ENCODE peak calls at places on chromosomes 16 and 17, in four cellular contexts. T, V, X and O are unnamed samples.

GRCh38 chr16:16067127-16067526 is 117.7 kb downstream of the ABCC1 start:
- DNase-seq in X (no peak), T (no peak), V (no peak), O (no peak)

GRCh38 chr17:35433075-35433894 is 985 bp upstream of the SLFN12 start:
- DNase-seq in T (peak), X (peak), V (peak), O (no peak)

GRCh38 chr17:74270333-74270732 is 3.7 kb upstream of the DNAI2 start:
- DNase-seq in T (no peak), X (no peak), V (no peak), O (no peak)

GRCh38 chr16:11875721-11876120 is 24.4 kb upstream of the RSL1D1 start:
- DNase-seq in V (no peak), X (no peak), T (no peak), O (no peak)

GRCh38 chr16:33877-34707 is 19.3 kb downstream of the POLR3K start:
- DNase-seq in V (no peak), T (no peak), X (peak), O (no peak)

GRCh38 chr17:39927928-39928867 is 666 bp downstream of the LRRC3C start:
- DNase-seq in V (no peak), X (peak), T (peak), O (peak)

GRCh38 chr16:53100889-53101288 is 46.1 kb downstream of the CHD9 start:
- DNase-seq in V (no peak), X (no peak), T (no peak), O (no peak)

GRCh38 chr16:886802-887731 is 83.7 kb downstream of the LMF1 start:
- DNase-seq in T (no peak), X (no peak), V (no peak), O (peak)

GRCh38 chr17:56723471-56723870 is 110.2 kb downstream of the C17orf67 start:
- DNase-seq in V (no peak), T (no peak), X (no peak), O (no peak)

GRCh38 chr16:48330847-48331204 is 54.4 kb downstream of the SIAH1 start:
- DNase-seq in X (no peak), V (no peak), T (no peak), O (no peak)

GRCh38 chr17:56185905-56186783 is 32.9 kb downstream of the ANKFN1 start:
- DNase-seq in V (no peak), T (no peak), X (no peak), O (no peak)

GRCh38 chr16:66427451-66427860 is 361 bp downstream of the BEAN1 start:
- DNase-seq in V (no peak), X (peak), T (no peak), O (no peak)

GRCh38 chr17:49383048-49383447 is 21.0 kb upstream of the ZNF652 start:
- DNase-seq in V (no peak), X (no peak), T (no peak), O (no peak)

GRCh38 chr17:45276031-45276430 is 14.1 kb upstream of the SPATA32 start:
- DNase-seq in X (no peak), T (no peak), V (no peak), O (no peak)

GRCh38 chr17:58403312-58403711 is 14.0 kb downstream of the RNF43 start:
- DNase-seq in V (no peak), X (no peak), T (no peak), O (no peak)

GRCh38 chr17:80832266-80832676 is 159.4 kb upstream of the CHMP6 start:
- DNase-seq in X (peak), T (peak), V (no peak), O (no peak)

GRCh38 chr17:73013299-73013698 is 79.2 kb downstream of the SLC39A11 start:
- DNase-seq in X (no peak), T (no peak), V (no peak), O (no peak)

GRCh38 chr16:66344533-66345145 is 21.9 kb upstream of the CDH5 start:
- DNase-seq in V (no peak), X (no peak), T (no peak), O (no peak)

GRCh38 chr17:73340093-73340596 is 28.3 kb upstream of the CDC42EP4 start:
- DNase-seq in V (no peak), T (peak), X (peak), O (no peak)

GRCh38 chr17:78834571-78834970 is 6.0 kb downstream of the USP36 start:
- DNase-seq in X (no peak), V (no peak), T (no peak), O (no peak)

GRCh38 chr16:85586360-85587145 is 26.6 kb upstream of the GSE1 start:
- DNase-seq in T (no peak), X (no peak), V (no peak), O (no peak)

GRCh38 chr16:15996432-15997109 is 47.2 kb downstream of the ABCC1 start:
- DNase-seq in V (no peak), T (peak), X (peak), O (no peak)

DNA sequence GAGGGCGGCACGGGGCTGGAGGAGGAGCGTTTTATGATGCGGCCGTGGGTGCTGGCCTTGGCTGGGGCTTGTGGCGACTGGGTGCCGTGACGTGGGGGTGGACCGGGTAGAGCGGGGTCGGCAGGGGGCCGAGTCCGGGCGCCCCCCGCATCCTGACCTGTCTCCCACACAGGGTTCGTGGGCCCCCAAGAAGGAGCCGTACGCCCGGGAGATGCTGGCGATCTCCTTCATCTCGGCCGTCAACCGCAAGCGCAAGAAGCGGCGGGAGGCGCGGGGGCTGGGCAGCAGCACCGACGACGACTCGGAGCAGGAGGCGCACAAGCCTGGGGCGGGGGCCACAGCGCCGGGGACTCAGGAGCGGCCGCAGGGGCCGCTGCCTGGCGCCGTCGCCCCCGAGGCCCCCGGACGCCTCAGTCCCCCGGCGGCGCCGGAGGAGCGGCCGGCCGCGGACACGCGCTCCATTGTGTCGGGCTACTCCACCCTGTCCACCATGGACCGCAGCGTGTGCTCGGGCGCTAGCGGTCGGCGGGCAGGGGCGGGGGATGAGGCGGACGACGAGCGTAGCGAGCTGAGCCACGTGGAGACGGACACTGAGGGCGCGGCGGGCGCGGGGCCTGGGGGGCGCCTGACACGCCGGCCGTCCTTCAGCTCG is 81.6 kb downstream of the ARHGAP23 start:
- DNase-seq in V (no peak), X (no peak), T (no peak), O (peak)
- TF ChIP-seq POLR2A in V (no peak), X (no peak), T (no peak), O (no peak)

DNA sequence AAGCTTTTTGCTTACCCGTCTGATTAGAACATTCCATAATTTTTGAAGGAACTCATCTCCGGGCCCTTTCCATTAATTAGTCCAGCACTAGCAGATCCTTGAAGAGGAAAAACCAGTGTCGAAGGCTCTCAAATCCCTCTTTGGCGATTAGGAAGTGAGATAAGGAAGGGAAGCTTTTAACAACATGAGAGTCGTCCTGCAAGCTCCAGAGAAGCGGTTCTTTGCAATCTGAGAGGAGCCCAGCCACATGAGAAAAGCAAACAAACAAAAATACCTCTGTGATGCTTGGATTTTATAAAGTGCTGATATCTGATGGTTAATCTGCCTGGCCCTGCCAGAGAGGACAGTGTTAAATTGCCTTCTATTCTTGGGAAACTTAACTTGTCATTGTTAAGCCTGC is 339.8 kb upstream of the SALL1 start:
- DNase-seq in V (no peak), X (no peak), T (no peak), O (no peak)
- TF ChIP-seq POLR2A in V (no peak), X (no peak), T (no peak), O (no peak)

GRCh38 chr17:2027528-2028233 is 2.3 kb upstream of the DPH1 start:
- DNase-seq in X (peak), V (no peak), T (no peak), O (no peak)

GRCh38 chr17:2028737-2029136 is 1.2 kb upstream of the DPH1 start:
- DNase-seq in X (no peak), T (no peak), V (no peak), O (no peak)

GRCh38 chr17:2028234-2028614 is 1.7 kb upstream of the DPH1 start:
- DNase-seq in X (no peak), V (no peak), T (no peak), O (no peak)

GRCh38 chr17:2030779-2031163 is 818 bp downstream of the DPH1 start:
- DNase-seq in T (no peak), V (no peak), X (peak), O (no peak)

GRCh38 chr17:2029911-2030778 is at the start of gene DPH1:
- DNase-seq in V (peak), X (peak), T (peak), O (peak)
- TF ChIP-seq POLR2A in V (no peak), X (peak), T (peak), O (peak)

DNA sequence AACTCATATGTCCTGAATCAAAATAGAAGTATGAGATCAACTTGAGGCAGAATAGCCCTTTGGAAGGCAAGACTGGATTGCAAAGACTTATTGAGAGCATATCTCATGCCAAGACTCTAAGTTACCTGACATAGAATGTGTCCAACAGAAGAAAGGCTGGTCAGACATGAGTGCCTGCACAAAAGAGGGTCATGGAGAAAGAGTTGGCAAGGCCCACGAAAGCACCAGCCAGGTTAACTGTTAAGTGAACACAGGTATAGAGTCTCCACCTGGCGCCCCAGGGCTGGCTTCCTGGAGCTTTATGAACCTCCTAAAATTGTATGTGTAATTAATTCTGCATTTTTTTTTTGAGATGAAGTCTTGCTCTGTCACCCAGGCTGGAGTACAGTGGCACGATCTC is 71.0 kb downstream of the CMC2 start:
- DNase-seq in X (no peak), T (no peak), V (no peak), O (no peak)
- TF ChIP-seq POLR2A in X (no peak), T (no peak), V (no peak), O (no peak)

DNA sequence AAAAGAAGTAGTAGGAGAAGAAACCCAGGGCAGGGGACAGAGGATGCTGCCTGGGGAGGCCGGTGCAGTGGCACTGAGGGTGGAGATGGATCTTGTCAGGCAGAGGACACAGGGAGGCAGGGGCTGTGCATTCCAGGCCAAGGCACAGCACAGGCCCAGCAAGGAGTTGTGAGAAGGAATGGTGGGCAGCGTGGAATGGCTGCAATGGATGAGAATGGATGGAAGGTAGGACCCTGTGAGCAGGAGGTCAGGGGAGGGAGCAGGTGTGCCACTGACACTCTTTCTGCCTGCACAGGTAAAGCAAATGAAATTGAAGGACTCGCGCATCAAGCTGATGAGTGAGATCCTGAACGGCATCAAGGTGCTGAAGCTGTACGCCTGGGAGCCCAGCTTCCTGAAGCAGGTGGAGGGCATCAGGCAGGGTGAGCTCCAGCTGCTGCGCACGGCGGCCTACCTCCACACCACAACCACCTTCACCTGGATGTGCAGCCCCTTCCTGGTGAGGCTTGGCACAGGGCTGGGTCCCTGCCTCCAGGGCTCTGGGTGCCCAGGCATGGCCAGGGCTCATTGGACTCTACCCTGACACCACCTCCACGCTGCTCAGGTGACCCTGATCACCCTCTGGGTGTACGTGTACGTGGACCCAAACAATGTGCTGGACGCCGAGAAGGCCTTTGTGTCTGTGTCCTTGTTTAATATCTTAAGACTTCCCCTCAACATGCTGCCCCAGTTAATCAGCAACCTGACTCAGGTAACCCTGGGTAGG is 32.8 kb downstream of the ABCC3 start:
- DNase-seq in V (no peak), X (no peak), T (no peak), O (no peak)
- TF ChIP-seq POLR2A in V (no peak), X (no peak), T (no peak), O (no peak)

GRCh38 chr16:29806096-29806579 is at the start of gene MAZ:
- DNase-seq in V (peak), T (peak), X (peak), O (peak)

GRCh38 chr16:29804020-29804419 is 2.3 kb upstream of the MAZ start:
- DNase-seq in T (no peak), V (no peak), X (no peak), O (no peak)

GRCh38 chr16:29802416-29802935 is 3.9 kb upstream of the MAZ start:
- DNase-seq in X (no peak), T (no peak), V (no peak), O (no peak)

GRCh38 chr16:29805232-29806095 is 865 bp upstream of the MAZ start:
- DNase-seq in T (peak), V (peak), X (peak), O (peak)

GRCh38 chr16:29804455-29805231 is 1.7 kb upstream of the MAZ start:
- DNase-seq in V (no peak), T (peak), X (peak), O (no peak)
- TF ChIP-seq POLR2A in V (no peak), T (no peak), X (peak), O (no peak)

GRCh38 chr17:18363021-18363941 is at the start of gene SHMT1:
- DNase-seq in T (peak), V (peak), X (peak), O (peak)
- TF ChIP-seq POLR2A in T (peak), V (no peak), X (peak), O (no peak)

GRCh38 chr16:89138513-89138795 is 33.1 kb upstream of the CDH15 start:
- DNase-seq in V (no peak), T (no peak), X (no peak), O (peak)
- TF ChIP-seq POLR2A in V (no peak), T (no peak), X (no peak), O (no peak)